ENCODE peak calls at places on chromosome 14, in eight cellular contexts. S is GM23248; B is NCI-H526 treated with DMSO at 0.1 percent for 48 hours; T is WERI-Rb-1; R is GDM1; Z is activated T-cell treated with anti-CD3 and anti-CD28 coated beads, Interleukin-2, amount 50 U/mL, for 4 hours; P is HAP-1; Y is cortex of kidney. X is an unnamed sample.

GRCh38 chr14:35374273-35374681 is 30.3 kb downstream of the NFKBIA start:
- DNase-seq in S (peak; percentile 98), B (no peak), T (no peak), R (no peak), Z (no peak), P (no peak), Y (no peak), X (no peak)

GRCh38 chr14:61512508-61512907 is 182.8 kb upstream of the HIF1A start:
- DNase-seq in S (peak; percentile 75), B (no peak), T (no peak), R (no peak), Z (no peak), P (no peak), Y (no peak), X (no peak)

GRCh38 chr14:52219488-52220084 is 47.9 kb upstream of the PTGDR start:
- DNase-seq in S (peak; percentile 6), B (no peak), T (no peak), R (no peak), Z (no peak), P (no peak), Y (no peak), X (no peak)

GRCh38 chr14:29749327-29749726 is 178.3 kb downstream of the PRKD1 start:
- DNase-seq in S (peak; percentile 73), B (no peak), T (no peak), R (no peak), Z (no peak), P (no peak), Y (no peak), X (no peak)

GRCh38 chr14:50344116-50344775 is 32.1 kb downstream of the DMAC2L start:
- DNase-seq in S (peak; percentile 31), B (no peak), T (no peak), R (no peak), Z (peak; percentile 50), P (no peak), Y (no peak), X (no peak)

GRCh38 chr14:38944691-38945090 is 158.3 kb downstream of the SEC23A start:
- DNase-seq in S (no peak), B (no peak), T (no peak), R (no peak), Z (no peak), P (no peak), Y (no peak), X (no peak)

GRCh38 chr14:29503903-29504302 is 423.7 kb downstream of the PRKD1 start:
- DNase-seq in S (no peak), B (no peak), T (no peak), R (no peak), Z (no peak), P (no peak), Y (no peak), X (no peak)

GRCh38 chr14:68660495-68660894 is 132.4 kb downstream of the ZFP36L1 start:
- DNase-seq in S (no peak), B (no peak), T (no peak), R (no peak), Z (no peak), P (no peak), Y (no peak), X (no peak)

GRCh38 chr14:49589387-49589786 is 3.2 kb upstream of the RPS29 start:
- DNase-seq in S (no peak), B (no peak), T (no peak), R (no peak), Z (no peak), P (no peak), Y (no peak), X (no peak)

GRCh38 chr14:90287791-90288190 is 31.4 kb downstream of the PSMC1 start:
- DNase-seq in S (no peak), B (no peak), T (no peak), R (no peak), Z (no peak), P (no peak), Y (no peak), X (no peak)

GRCh38 chr14:51401756-51402155 is 161.7 kb downstream of the TMX1 start:
- DNase-seq in S (no peak), B (no peak), T (no peak), R (no peak), Z (no peak), P (no peak), Y (no peak), X (no peak)

GRCh38 chr14:32620724-32621123 is 291.6 kb downstream of the AKAP6 start:
- DNase-seq in S (peak; percentile 60), B (no peak), T (no peak), R (no peak), Z (no peak), P (no peak), Y (no peak), X (no peak)

GRCh38 chr14:92647499-92648279 is 100.7 kb downstream of the LGMN start:
- DNase-seq in S (peak; percentile 87), B (no peak), T (no peak), R (no peak), Z (no peak), P (no peak), Y (no peak), X (no peak)

GRCh38 chr14:56795284-56795622 is 15.0 kb downstream of the OTX2 start:
- DNase-seq in S (no peak), B (no peak), T (peak; percentile 88), R (no peak), Z (no peak), P (no peak), Y (no peak), X (no peak)

GRCh38 chr14:73235531-73236155 is 1.7 kb upstream of the PAPLN start:
- DNase-seq in S (no peak), B (no peak), T (no peak), R (no peak), Z (no peak), P (no peak), Y (no peak), X (no peak)

GRCh38 chr14:72024043-72024407 is 91.8 kb downstream of the RGS6 start:
- DNase-seq in S (peak; percentile 35), B (no peak), T (peak; percentile 60), R (peak; percentile 43), Z (peak; percentile 11), P (peak; percentile 13), Y (no peak), X (no peak)

GRCh38 chr14:90660865-90661570 is 155.2 kb downstream of the TTC7B start:
- DNase-seq in S (no peak), B (no peak), T (no peak), R (no peak), Z (no peak), P (no peak), Y (no peak), X (no peak)

GRCh38 chr14:92584221-92584620 is 70.6 kb downstream of the RIN3 start:
- DNase-seq in S (no peak), B (no peak), T (no peak), R (no peak), Z (no peak), P (no peak), Y (no peak), X (no peak)

GRCh38 chr14:56339855-56340701 is 221.9 kb downstream of the PELI2 start:
- DNase-seq in S (peak; percentile 98), B (peak; percentile 71), T (peak; percentile 72), R (peak; percentile 61), Z (peak; percentile 29), P (peak; percentile 87), Y (no peak), X (peak; percentile 57)

GRCh38 chr14:77347746-77348145 is 26.9 kb downstream of the GSTZ1 start:
- DNase-seq in S (no peak), B (no peak), T (no peak), R (no peak), Z (no peak), P (no peak), Y (no peak), X (no peak)

GRCh38 chr14:35385042-35385839 is 19.3 kb downstream of the NFKBIA start:
- DNase-seq in S (peak; percentile 94), B (no peak), T (peak; percentile 45), R (no peak), Z (no peak), P (peak; percentile 54), Y (no peak), X (no peak)

GRCh38 chr14:57066887-57067513 is 201.7 kb downstream of the EXOC5 start:
- DNase-seq in S (peak; percentile 36), B (peak; percentile 43), T (peak; percentile 88), R (no peak), Z (no peak), P (peak; percentile 87), Y (no peak), X (no peak)

GRCh38 chr14:103518416-103519042 is 4.1 kb downstream of the CKB start:
- DNase-seq in S (peak; percentile 63), B (peak; percentile 11), T (peak; percentile 85), R (peak; percentile 42), Z (peak; percentile 60), P (no peak), Y (no peak), X (peak; percentile 69)

GRCh38 chr14:100215330-100215885 is 23.5 kb upstream of the YY1 start:
- DNase-seq in S (no peak), B (no peak), T (no peak), R (no peak), Z (no peak), P (no peak), Y (no peak), X (no peak)

X was measured in naive thymus-derived CD4-positive, alpha-beta T cell.